ENCODE peak calls at places on chromosomes 4 and X, in four cellular contexts. One of them, this sample, is unnamed.

GRCh38 chrX:133607419-133608348 is 192.4 kb upstream of the GPC4 start:
- DNase-seq in endodermal cell: no peak
- DNase-seq in fibroblast of mammary gland: peak
- DNase-seq in hepatocyte: no peak
- DNase-seq in this sample: no peak

GRCh38 chr4:140095694-140096482 is 58.1 kb downstream of the MAML3 start:
- DNase-seq in endodermal cell: peak
- DNase-seq in fibroblast of mammary gland: peak
- DNase-seq in hepatocyte: peak
- DNase-seq in this sample: peak

GRCh38 chrX:118016422-118016821 is 100.2 kb downstream of the KLHL13 start:
- DNase-seq in endodermal cell: no peak
- DNase-seq in fibroblast of mammary gland: no peak
- DNase-seq in hepatocyte: no peak
- DNase-seq in this sample: no peak

GRCh38 chr4:176902710-176903323 is 110.1 kb upstream of the VEGFC start:
- DNase-seq in endodermal cell: no peak
- DNase-seq in fibroblast of mammary gland: peak
- DNase-seq in hepatocyte: no peak
- DNase-seq in this sample: peak

GRCh38 chrX:37922926-37923325 is 75.6 kb upstream of the DYNLT3 start:
- DNase-seq in endodermal cell: no peak
- DNase-seq in fibroblast of mammary gland: no peak
- DNase-seq in hepatocyte: no peak
- DNase-seq in this sample: peak

GRCh38 chrX:31921236-31921635 is 849.4 kb upstream of the FTHL17 start:
- DNase-seq in endodermal cell: no peak
- DNase-seq in fibroblast of mammary gland: no peak
- DNase-seq in hepatocyte: no peak
- DNase-seq in this sample: no peak

GRCh38 chr4:94577136-94577535 is 125.4 kb downstream of the PDLIM5 start:
- DNase-seq in endodermal cell: peak
- DNase-seq in fibroblast of mammary gland: peak
- DNase-seq in hepatocyte: peak
- DNase-seq in this sample: peak

GRCh38 chr4:48483006-48483776 is at the start of gene SLC10A4:
- DNase-seq in endodermal cell: peak
- DNase-seq in fibroblast of mammary gland: no peak
- DNase-seq in hepatocyte: peak
- DNase-seq in this sample: no peak

GRCh38 chrX:40008841-40009461 is 88.8 kb downstream of the BCOR start:
- DNase-seq in endodermal cell: peak
- DNase-seq in fibroblast of mammary gland: no peak
- DNase-seq in hepatocyte: peak
- DNase-seq in this sample: no peak

GRCh38 chrX:145552643-145553042 is 265.0 kb upstream of the SLITRK2 start:
- DNase-seq in endodermal cell: no peak
- DNase-seq in fibroblast of mammary gland: peak
- DNase-seq in hepatocyte: no peak
- DNase-seq in this sample: no peak

DNA sequence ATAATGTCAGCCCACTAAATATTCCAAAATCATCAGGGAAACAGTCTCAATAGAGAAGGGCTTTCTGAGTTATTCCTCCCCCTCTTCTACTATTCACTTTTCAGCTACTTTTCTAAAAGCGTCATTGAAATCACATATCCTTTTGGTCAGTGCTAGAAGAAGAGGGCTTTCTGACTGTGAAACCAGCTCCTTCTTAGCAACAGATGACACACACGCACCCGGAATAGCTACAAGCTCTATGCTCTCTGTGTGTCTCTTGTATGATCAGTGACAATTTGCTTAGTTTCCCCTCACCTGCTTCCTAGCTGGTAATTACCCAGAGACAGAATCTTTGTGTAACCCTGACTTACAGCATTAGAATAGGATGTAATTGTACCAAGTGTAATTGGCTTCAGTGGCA is 268.2 kb upstream of the SLITRK2 start:
- DNase-seq in endodermal cell: no peak
- DNase-seq in fibroblast of mammary gland: no peak
- DNase-seq in hepatocyte: no peak
- DNase-seq in this sample: no peak
- H3K4me3 ChIP-seq in endodermal cell: no peak
- H3K4me3 ChIP-seq in fibroblast of mammary gland: no peak
- H3K4me3 ChIP-seq in hepatocyte: no peak
- H3K4me3 ChIP-seq in this sample: no peak

DNA sequence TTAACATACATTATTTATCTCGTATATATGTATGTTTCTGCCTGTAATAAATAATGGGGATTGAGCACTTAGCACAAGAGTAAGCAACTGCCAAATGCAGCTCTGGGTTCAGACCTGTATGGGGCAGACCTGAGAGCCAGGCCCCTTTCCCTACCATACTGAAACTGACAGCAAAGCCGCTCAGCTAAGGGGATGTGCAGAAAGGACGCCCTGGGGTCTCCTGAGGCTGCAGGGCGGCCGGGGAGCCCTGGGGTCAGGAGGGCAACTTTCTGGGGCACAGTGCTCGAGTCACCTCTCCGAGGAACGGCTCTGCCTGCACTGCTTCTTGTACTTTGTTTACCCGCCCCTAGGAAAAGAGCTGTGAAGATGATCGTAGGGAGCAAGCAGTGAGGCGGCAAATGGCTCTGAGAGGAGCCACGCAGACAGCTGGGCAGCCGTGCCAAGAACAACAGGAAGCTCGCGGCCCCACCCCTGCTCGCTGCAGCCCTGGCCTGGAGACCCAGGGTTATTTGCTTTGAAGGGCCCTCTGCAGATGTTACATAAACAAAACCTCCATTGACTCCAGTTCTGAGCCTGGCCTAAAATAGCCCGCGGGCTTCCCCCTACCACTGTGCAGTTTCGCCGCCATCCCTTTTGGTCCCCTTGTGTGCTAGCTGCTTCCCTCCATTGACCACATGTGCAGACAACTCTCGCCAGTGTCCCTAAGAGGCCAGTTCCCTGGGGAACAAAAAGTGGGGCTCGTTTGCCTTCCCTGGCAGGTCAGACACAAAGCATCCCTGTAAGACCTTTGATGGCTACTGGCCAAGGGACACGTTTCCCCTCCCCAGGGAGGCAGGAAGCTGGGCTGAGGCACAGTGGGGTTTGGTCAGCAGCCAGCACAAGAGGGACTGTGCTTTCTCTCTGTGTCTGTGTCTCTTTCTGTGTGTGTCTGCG is 111.3 kb upstream of the LNX1 start:
- DNase-seq in endodermal cell: peak
- DNase-seq in fibroblast of mammary gland: peak
- DNase-seq in hepatocyte: peak
- DNase-seq in this sample: peak
- TF ChIP-seq CTCF in endodermal cell: peak
- TF ChIP-seq CTCF in fibroblast of mammary gland: no peak
- TF ChIP-seq CTCF in hepatocyte: peak
- TF ChIP-seq CTCF in this sample: peak

GRCh38 chrX:70133303-70134115 is at the start of gene IGBP1:
- DNase-seq in endodermal cell: peak
- DNase-seq in fibroblast of mammary gland: peak
- DNase-seq in hepatocyte: peak
- DNase-seq in this sample: peak

GRCh38 chrX:70134116-70134477 is 850 bp downstream of the IGBP1 start:
- DNase-seq in endodermal cell: no peak
- DNase-seq in fibroblast of mammary gland: peak
- DNase-seq in hepatocyte: peak
- DNase-seq in this sample: peak

GRCh38 chrX:70132877-70133302 is 357 bp upstream of the IGBP1 start:
- DNase-seq in endodermal cell: no peak
- DNase-seq in fibroblast of mammary gland: no peak
- DNase-seq in hepatocyte: no peak
- DNase-seq in this sample: no peak

GRCh38 chrX:70129811-70130210 is 3.4 kb upstream of the IGBP1 start:
- DNase-seq in endodermal cell: no peak
- DNase-seq in fibroblast of mammary gland: peak
- DNase-seq in hepatocyte: peak
- DNase-seq in this sample: no peak

GRCh38 chrX:70132244-70132643 is 1.0 kb upstream of the IGBP1 start:
- DNase-seq in endodermal cell: no peak
- DNase-seq in fibroblast of mammary gland: peak
- DNase-seq in hepatocyte: no peak
- DNase-seq in this sample: no peak
- H3K4me3 ChIP-seq in endodermal cell: peak
- H3K4me3 ChIP-seq in fibroblast of mammary gland: no peak
- H3K4me3 ChIP-seq in hepatocyte: no peak
- H3K4me3 ChIP-seq in this sample: no peak

DNA sequence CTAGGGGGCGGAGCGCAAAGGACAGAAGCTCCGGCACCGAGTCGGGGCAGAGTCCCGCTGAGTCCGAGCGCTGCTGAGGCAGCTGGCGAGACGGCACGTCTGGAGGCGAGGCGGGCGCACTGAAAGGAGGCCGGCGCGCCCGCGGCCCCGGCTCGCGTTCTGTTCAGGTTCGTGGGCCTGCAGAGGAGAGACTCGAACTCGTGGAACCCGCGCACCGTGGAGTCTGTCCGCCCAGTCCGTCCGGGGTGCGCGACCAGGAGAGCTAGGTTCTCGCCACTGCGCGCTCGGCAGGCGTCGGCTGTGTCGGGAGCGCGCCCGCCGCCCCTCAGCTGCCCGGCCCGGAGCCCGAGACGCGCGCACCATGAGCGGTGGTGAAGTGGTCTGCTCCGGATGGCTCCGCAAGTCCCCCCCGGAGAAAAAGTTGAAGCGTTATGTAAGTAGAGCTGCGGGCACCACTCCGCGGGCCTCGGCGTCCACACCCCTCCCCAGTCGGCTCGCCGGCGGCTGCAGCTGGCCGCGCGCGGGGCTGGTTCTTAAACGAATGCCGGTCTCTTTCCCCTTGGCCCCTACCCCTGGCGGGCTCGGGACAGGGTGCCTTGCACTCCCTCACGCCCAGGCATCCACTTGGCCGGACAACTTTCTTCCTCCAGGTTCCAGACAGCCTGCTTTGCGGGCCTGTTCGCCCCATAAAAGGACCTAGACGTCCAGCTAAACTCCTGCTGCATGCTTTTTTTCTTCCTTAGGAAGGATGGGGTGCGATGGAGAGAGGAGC is at the start of gene GAB1:
- DNase-seq in endodermal cell: peak
- DNase-seq in fibroblast of mammary gland: peak
- DNase-seq in hepatocyte: peak
- DNase-seq in this sample: peak
- TF ChIP-seq CTCF in endodermal cell: peak
- TF ChIP-seq CTCF in fibroblast of mammary gland: no peak
- TF ChIP-seq CTCF in hepatocyte: peak
- TF ChIP-seq CTCF in this sample: peak

GRCh38 chrX:140815868-140816267 is 106.3 kb downstream of the LINC00632 start:
- DNase-seq in endodermal cell: no peak
- DNase-seq in fibroblast of mammary gland: peak
- DNase-seq in hepatocyte: peak
- DNase-seq in this sample: peak

GRCh38 chrX:140822861-140823260 is 113.3 kb downstream of the LINC00632 start:
- DNase-seq in endodermal cell: no peak
- DNase-seq in fibroblast of mammary gland: no peak
- DNase-seq in hepatocyte: no peak
- DNase-seq in this sample: no peak

GRCh38 chrX:140822184-140822583 is 112.6 kb downstream of the LINC00632 start:
- DNase-seq in endodermal cell: no peak
- DNase-seq in fibroblast of mammary gland: no peak
- DNase-seq in hepatocyte: no peak
- DNase-seq in this sample: no peak

GRCh38 chrX:140817943-140818342 is 108.4 kb downstream of the LINC00632 start:
- DNase-seq in endodermal cell: no peak
- DNase-seq in fibroblast of mammary gland: peak
- DNase-seq in hepatocyte: peak
- DNase-seq in this sample: peak

DNA sequence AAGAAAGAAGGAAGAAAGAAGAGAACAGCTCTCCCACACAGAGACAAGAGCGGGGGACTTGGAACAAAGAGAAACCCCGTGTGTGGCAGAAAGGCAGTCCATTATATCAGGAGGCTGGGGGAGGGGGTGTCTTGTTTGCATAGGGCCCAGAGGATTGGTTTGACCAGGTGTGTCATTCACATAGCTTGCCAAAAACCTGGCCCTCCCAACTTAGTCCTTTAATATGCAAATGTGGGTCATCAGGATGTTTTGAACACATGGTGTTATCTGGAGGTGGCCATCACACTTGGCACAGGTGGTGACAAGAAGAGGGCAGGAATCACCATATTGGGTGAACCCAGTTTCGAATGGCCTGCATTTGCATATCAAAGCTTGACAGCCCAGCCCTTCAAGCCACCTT is 111.7 kb downstream of the LINC00632 start:
- DNase-seq in endodermal cell: peak
- DNase-seq in fibroblast of mammary gland: no peak
- DNase-seq in hepatocyte: no peak
- DNase-seq in this sample: no peak
- H3K4me3 ChIP-seq in endodermal cell: no peak
- H3K4me3 ChIP-seq in fibroblast of mammary gland: no peak
- H3K4me3 ChIP-seq in hepatocyte: no peak
- H3K4me3 ChIP-seq in this sample: no peak